ENCODE peak calls at places on chromosomes 12 and 14, in five cellular contexts. S is cardiac muscle cell, Q is foreskin fibroblast, X is keratinocyte, W is progenitor cell of endocrine pancreas. B is an unnamed sample.

GRCh38 chr12:123142948-123143752 is 7.7 kb downstream of the PITPNM2 start:
- DNase-seq in S (peak), Q (no peak), X (no peak), W (no peak), B (no peak)

GRCh38 chr12:83827860-83828259 is 1084.7 kb downstream of the SLC6A15 start:
- DNase-seq in S (no peak), Q (no peak), X (no peak), W (no peak), B (no peak)

GRCh38 chr12:54258286-54258685 is 21.6 kb downstream of the CBX5 start:
- DNase-seq in S (no peak), Q (no peak), X (no peak), W (no peak), B (peak)

GRCh38 chr14:64865992-64866391 is 13.7 kb downstream of the SPTB start:
- DNase-seq in S (no peak), Q (no peak), X (no peak), W (no peak), B (no peak)

GRCh38 chr14:102558566-102558965 is 33.9 kb upstream of the RCOR1 start:
- DNase-seq in S (no peak), Q (no peak), X (no peak), W (no peak), B (no peak)

GRCh38 chr12:25924535-25925001 is 33.9 kb upstream of the RASSF8 start:
- DNase-seq in S (peak), Q (peak), X (peak), W (no peak), B (no peak)

GRCh38 chr12:95397566-95397965 is 76.4 kb upstream of the METAP2 start:
- DNase-seq in S (no peak), Q (no peak), X (no peak), W (no peak), B (no peak)

GRCh38 chr12:131714759-131715158 is 3.9 kb downstream of the SFSWAP start:
- DNase-seq in S (no peak), Q (no peak), X (no peak), W (no peak), B (no peak)

GRCh38 chr14:85514487-85514886 is 15.5 kb upstream of the FLRT2 start:
- DNase-seq in S (no peak), Q (no peak), X (no peak), W (no peak), B (no peak)

GRCh38 chr14:49634547-49635334 is at the start of gene DNAAF2:
- DNase-seq in S (peak), Q (peak), X (no peak), W (peak), B (peak)

GRCh38 chr12:84919271-84919670 is 6.7 kb upstream of the SLC6A15 start:
- DNase-seq in S (no peak), Q (peak), X (no peak), W (no peak), B (peak)

GRCh38 chr12:27671865-27672264 is 24.4 kb upstream of the REP15 start:
- DNase-seq in S (no peak), Q (no peak), X (no peak), W (no peak), B (no peak)

GRCh38 chr14:56300495-56300894 is 182.3 kb downstream of the PELI2 start:
- DNase-seq in S (no peak), Q (no peak), X (no peak), W (no peak), B (peak)

GRCh38 chr12:120453977-120454376 is 7.7 kb downstream of the GATC start:
- DNase-seq in S (peak), Q (no peak), X (peak), W (no peak), B (peak)

DNA sequence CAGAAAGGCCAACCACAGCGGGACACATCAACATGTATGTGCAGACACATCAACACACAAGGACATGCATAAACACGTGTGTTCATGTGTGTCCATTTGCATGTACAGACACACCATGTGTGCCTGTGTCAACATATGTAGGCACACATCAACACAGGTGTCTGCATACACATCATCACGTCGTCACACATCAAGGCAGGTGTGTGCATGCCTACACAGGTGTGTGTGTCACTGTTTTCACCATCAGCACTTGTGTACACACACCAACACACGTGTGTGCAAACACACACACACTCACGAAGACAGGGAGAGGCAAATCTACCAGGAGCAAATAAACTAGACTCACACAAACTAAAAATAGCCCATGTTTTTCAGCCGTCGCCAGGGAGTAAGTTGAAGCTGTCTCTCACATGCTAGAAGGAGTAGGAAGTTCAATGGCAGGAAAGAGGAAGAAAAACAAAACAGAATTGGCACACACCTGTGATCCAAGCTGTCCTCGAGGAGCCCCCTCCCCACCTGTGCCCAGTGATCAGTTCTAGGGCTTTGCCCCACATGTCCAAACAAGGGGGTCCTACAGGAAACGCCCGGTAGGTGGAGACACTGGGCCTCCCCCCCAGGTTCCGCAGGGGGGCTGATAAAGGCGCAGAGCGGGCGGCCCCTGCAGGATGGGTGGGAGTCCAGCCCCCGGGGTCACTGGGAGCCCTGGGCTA is 7.4 kb downstream of the SCARB1 start:
- DNase-seq in S (peak), Q (no peak), X (no peak), W (no peak), B (no peak)
- TF ChIP-seq CTCF in S (peak), Q (no peak), X (no peak), W (no peak), B (peak)

GRCh38 chr14:61281911-61282310 is 773 bp upstream of the TMEM30B start:
- DNase-seq in S (no peak), Q (no peak), X (no peak), W (no peak), B (no peak)

GRCh38 chr14:61281186-61281676 is at the start of gene TMEM30B:
- DNase-seq in S (no peak), Q (no peak), X (peak), W (peak), B (no peak)

GRCh38 chr14:61282746-61283145 is 1.6 kb upstream of the TMEM30B start:
- DNase-seq in S (no peak), Q (no peak), X (no peak), W (no peak), B (no peak)

GRCh38 chr14:61280092-61280525 is 1.0 kb downstream of the TMEM30B start:
- DNase-seq in S (no peak), Q (no peak), X (no peak), W (no peak), B (no peak)

DNA sequence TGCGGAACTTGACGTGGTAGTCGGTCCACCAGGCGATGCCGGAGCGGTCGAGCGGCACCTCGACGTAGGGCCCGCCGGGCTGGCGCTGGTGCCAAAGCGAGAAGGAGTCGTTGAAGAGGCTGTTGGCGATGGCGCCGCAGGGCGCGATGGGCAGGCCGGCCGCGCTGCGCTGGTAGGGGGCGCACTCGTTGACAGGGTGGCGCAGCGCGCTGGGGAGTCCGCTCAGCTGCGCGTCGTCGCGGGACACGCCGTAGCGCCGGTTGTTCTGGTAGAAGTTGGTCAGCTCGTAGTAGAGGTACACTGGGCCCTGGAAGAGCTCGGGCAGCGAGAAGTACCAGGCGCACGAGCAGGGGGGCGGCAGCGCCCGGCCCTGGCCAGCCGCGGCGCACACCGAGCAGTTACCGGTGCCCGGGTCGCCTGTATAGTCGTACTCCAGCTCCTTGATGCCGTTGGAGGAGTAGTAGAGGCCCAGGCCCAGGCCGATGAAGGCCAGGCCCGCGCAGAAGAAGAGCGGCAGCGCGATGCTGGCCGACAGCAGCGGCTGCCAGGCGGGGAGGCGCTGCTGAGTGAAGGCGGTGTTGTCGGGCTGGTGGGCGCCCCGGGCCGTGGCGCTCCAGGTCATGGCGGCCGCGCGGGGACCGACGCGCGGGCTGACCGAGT is 482 bp downstream of the TMEM30B start:
- DNase-seq in S (peak), Q (peak), X (no peak), W (peak), B (peak)
- TF ChIP-seq CTCF in S (peak), Q (peak), X (peak), W (peak), B (peak)

GRCh38 chr12:108236366-108236765 is 102.7 kb downstream of the CMKLR1 start:
- DNase-seq in S (no peak), Q (no peak), X (no peak), W (no peak), B (no peak)

GRCh38 chr12:108235231-108235959 is 103.7 kb downstream of the CMKLR1 start:
- DNase-seq in S (no peak), Q (no peak), X (no peak), W (no peak), B (no peak)

GRCh38 chr12:108238474-108238873 is 100.6 kb downstream of the CMKLR1 start:
- DNase-seq in S (no peak), Q (no peak), X (no peak), W (no peak), B (no peak)

GRCh38 chr12:108239378-108239777 is 99.7 kb downstream of the CMKLR1 start:
- DNase-seq in S (no peak), Q (no peak), X (no peak), W (no peak), B (no peak)

DNA sequence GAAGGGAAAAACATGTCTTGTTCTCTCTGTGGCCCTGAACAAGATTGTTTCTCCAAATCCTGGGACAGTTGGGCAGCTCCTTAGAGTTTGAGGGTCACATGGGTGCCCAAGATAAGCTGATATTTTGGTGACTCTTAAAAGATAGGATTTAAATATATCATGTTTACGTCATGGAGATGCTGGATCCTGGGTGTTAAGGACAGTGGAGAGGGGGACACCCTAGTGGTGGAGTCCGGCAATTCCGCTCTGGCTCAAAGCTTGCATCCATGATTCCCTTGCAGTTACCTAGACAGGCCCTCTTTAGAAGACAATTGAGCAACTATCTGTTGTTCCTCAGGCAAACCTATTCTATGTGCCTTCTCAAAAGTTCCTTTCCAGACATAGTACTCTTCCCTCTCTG is 101.8 kb downstream of the CMKLR1 start:
- DNase-seq in S (no peak), Q (no peak), X (no peak), W (no peak), B (no peak)
- TF ChIP-seq CTCF in S (peak), Q (no peak), X (peak), W (peak), B (peak)

GRCh38 chr12:2120982-2121758 is 68.4 kb downstream of the CACNA1C start:
- DNase-seq in S (no peak), Q (no peak), X (no peak), W (no peak), B (no peak)
- TF ChIP-seq CTCF in S (no peak), Q (no peak), X (no peak), W (no peak), B (no peak)

DNA sequence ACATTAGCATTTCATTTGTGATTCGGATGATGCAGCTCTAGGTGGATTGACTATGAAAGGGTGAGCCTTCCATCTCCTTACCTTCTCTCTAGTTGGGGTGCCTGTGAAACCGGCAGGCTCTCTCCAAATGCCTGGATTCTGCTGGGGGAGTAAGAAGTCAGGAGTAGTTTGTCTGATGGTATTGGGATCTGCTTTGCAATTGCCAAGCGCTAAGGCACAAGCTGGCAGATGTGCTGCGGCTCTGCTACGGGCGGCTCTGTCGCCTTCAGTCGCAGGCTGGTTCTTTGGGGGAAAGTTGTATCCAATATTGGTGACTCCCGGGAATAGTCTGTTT is 2.4 kb downstream of the RMST start:
- DNase-seq in S (no peak), Q (no peak), X (no peak), W (no peak), B (no peak)
- TF ChIP-seq CTCF in S (no peak), Q (no peak), X (no peak), W (no peak), B (no peak)

B was measured in fibroblast of pulmonary artery.